ENCODE peak calls at places on chromosomes 4 and X, in six cellular contexts. One of them, this sample, is unnamed.

GRCh38 chrX:2360731-2361130 is 140.0 kb downstream of the DHRSX start:
- DNase-seq in GM10248: no peak
- DNase-seq in progenitor cell of endocrine pancreas: no peak
- DNase-seq in transverse colon: no peak
- DNase-seq in upper lobe of left lung: no peak
- DNase-seq in ovary: no peak
- DNase-seq in this sample: peak; percentile 23

GRCh38 chr4:2662598-2662997 is 93.5 kb downstream of the TNIP2 start:
- DNase-seq in GM10248: no peak
- DNase-seq in progenitor cell of endocrine pancreas: no peak
- DNase-seq in transverse colon: no peak
- DNase-seq in upper lobe of left lung: no peak
- DNase-seq in ovary: no peak
- DNase-seq in this sample: no peak

GRCh38 chrX:137151403-137151802 is 117.6 kb upstream of the GPR101 start:
- DNase-seq in GM10248: no peak
- DNase-seq in progenitor cell of endocrine pancreas: no peak
- DNase-seq in transverse colon: no peak
- DNase-seq in upper lobe of left lung: no peak
- DNase-seq in ovary: no peak
- DNase-seq in this sample: no peak

GRCh38 chr4:106864231-106864630 is 171.9 kb downstream of the DKK2 start:
- DNase-seq in GM10248: no peak
- DNase-seq in progenitor cell of endocrine pancreas: no peak
- DNase-seq in transverse colon: no peak
- DNase-seq in upper lobe of left lung: no peak
- DNase-seq in ovary: no peak
- DNase-seq in this sample: no peak

GRCh38 chr4:120228086-120228485 is 161.4 kb upstream of the MAD2L1 start:
- DNase-seq in GM10248: no peak
- DNase-seq in progenitor cell of endocrine pancreas: no peak
- DNase-seq in transverse colon: no peak
- DNase-seq in upper lobe of left lung: no peak
- DNase-seq in ovary: no peak
- DNase-seq in this sample: no peak

GRCh38 chr4:54384563-54384962 is 155.5 kb downstream of the PDGFRA start:
- DNase-seq in GM10248: no peak
- DNase-seq in progenitor cell of endocrine pancreas: no peak
- DNase-seq in transverse colon: peak; percentile 34
- DNase-seq in upper lobe of left lung: no peak
- DNase-seq in ovary: peak; percentile 53
- DNase-seq in this sample: peak; percentile 21

GRCh38 chrX:132948648-132949260 is 9.7 kb downstream of the HS6ST2 start:
- DNase-seq in GM10248: no peak
- DNase-seq in progenitor cell of endocrine pancreas: no peak
- DNase-seq in transverse colon: no peak
- DNase-seq in upper lobe of left lung: no peak
- DNase-seq in ovary: no peak
- DNase-seq in this sample: peak; percentile 33

GRCh38 chr4:7760228-7760627 is 179.4 kb downstream of the AFAP1 start:
- DNase-seq in GM10248: no peak
- DNase-seq in progenitor cell of endocrine pancreas: no peak
- DNase-seq in transverse colon: no peak
- DNase-seq in upper lobe of left lung: no peak
- DNase-seq in ovary: no peak
- DNase-seq in this sample: no peak

GRCh38 chr4:2743518-2744445 is 12.4 kb downstream of the TNIP2 start:
- DNase-seq in GM10248: no peak
- DNase-seq in progenitor cell of endocrine pancreas: no peak
- DNase-seq in transverse colon: peak; percentile 68
- DNase-seq in upper lobe of left lung: no peak
- DNase-seq in ovary: peak; percentile 17
- DNase-seq in this sample: no peak

GRCh38 chrX:71128166-71128833 is 9.9 kb downstream of the MED12 start:
- DNase-seq in GM10248: no peak
- DNase-seq in progenitor cell of endocrine pancreas: no peak
- DNase-seq in transverse colon: no peak
- DNase-seq in upper lobe of left lung: no peak
- DNase-seq in ovary: no peak
- DNase-seq in this sample: no peak

GRCh38 chrX:47241201-47242011 is 8.6 kb downstream of the USP11 start:
- DNase-seq in GM10248: no peak
- DNase-seq in progenitor cell of endocrine pancreas: no peak
- DNase-seq in transverse colon: no peak
- DNase-seq in upper lobe of left lung: no peak
- DNase-seq in ovary: no peak
- DNase-seq in this sample: no peak

GRCh38 chr4:53672873-53673272 is 81.6 kb upstream of the LNX1 start:
- DNase-seq in GM10248: no peak
- DNase-seq in progenitor cell of endocrine pancreas: no peak
- DNase-seq in transverse colon: no peak
- DNase-seq in upper lobe of left lung: no peak
- DNase-seq in ovary: no peak
- DNase-seq in this sample: no peak

GRCh38 chr4:73434311-73434710 is 1.7 kb upstream of the AFP start:
- DNase-seq in GM10248: peak; percentile 8
- DNase-seq in progenitor cell of endocrine pancreas: no peak
- DNase-seq in transverse colon: no peak
- DNase-seq in upper lobe of left lung: no peak
- DNase-seq in ovary: no peak
- DNase-seq in this sample: no peak

GRCh38 chr4:84530871-84531270 is 31.8 kb upstream of the NKX6-1 start:
- DNase-seq in GM10248: no peak
- DNase-seq in progenitor cell of endocrine pancreas: no peak
- DNase-seq in transverse colon: no peak
- DNase-seq in upper lobe of left lung: no peak
- DNase-seq in ovary: no peak
- DNase-seq in this sample: no peak

GRCh38 chr4:148056879-148057278 is 325.0 kb downstream of the ARHGAP10 start:
- DNase-seq in GM10248: peak; percentile 57
- DNase-seq in progenitor cell of endocrine pancreas: no peak
- DNase-seq in transverse colon: peak; percentile 62
- DNase-seq in upper lobe of left lung: peak; percentile 68
- DNase-seq in ovary: no peak
- DNase-seq in this sample: no peak
- TF ChIP-seq CTCF in GM10248: peak; percentile 46
- TF ChIP-seq CTCF in progenitor cell of endocrine pancreas: no peak
- TF ChIP-seq CTCF in transverse colon: no peak
- TF ChIP-seq CTCF in upper lobe of left lung: no peak
- TF ChIP-seq CTCF in ovary: no peak
- TF ChIP-seq CTCF in this sample: no peak

GRCh38 chr4:24736066-24736465 is 59.3 kb upstream of the SOD3 start:
- DNase-seq in GM10248: no peak
- DNase-seq in progenitor cell of endocrine pancreas: no peak
- DNase-seq in transverse colon: peak; percentile 17
- DNase-seq in upper lobe of left lung: peak; percentile 26
- DNase-seq in ovary: no peak
- DNase-seq in this sample: no peak
- TF ChIP-seq CTCF in GM10248: peak; percentile 7
- TF ChIP-seq CTCF in progenitor cell of endocrine pancreas: peak; percentile 32
- TF ChIP-seq CTCF in transverse colon: peak; percentile 15
- TF ChIP-seq CTCF in upper lobe of left lung: peak; percentile 43
- TF ChIP-seq CTCF in ovary: no peak
- TF ChIP-seq CTCF in this sample: no peak

DNA sequence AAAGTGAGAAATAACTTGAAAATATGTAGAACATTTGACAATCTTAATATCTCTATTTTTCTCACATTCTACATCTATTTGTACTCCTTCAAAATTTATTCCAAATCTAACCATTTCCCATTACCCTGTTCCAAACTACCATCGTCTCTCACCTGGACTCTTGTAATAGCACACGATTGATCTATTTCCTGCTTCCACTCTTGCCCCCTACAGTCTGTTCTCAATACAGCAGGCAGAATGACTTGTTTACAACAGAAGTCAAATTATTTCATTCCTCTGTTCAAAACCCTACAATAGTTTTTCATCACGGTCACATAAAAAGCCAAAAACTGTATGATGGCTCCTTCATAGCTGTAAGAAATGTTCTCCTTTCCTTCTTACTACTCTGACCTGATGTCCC is 21.1 kb upstream of the LUZP4 start:
- DNase-seq in GM10248: no peak
- DNase-seq in progenitor cell of endocrine pancreas: no peak
- DNase-seq in transverse colon: no peak
- DNase-seq in upper lobe of left lung: no peak
- DNase-seq in ovary: no peak
- DNase-seq in this sample: no peak
- TF ChIP-seq CTCF in GM10248: no peak
- TF ChIP-seq CTCF in progenitor cell of endocrine pancreas: peak; percentile 57
- TF ChIP-seq CTCF in transverse colon: peak; percentile 22
- TF ChIP-seq CTCF in upper lobe of left lung: no peak
- TF ChIP-seq CTCF in ovary: peak; percentile 12
- TF ChIP-seq CTCF in this sample: peak; percentile 40

GRCh38 chr4:146243141-146243882 is 29.0 kb downstream of the REELD1 start:
- DNase-seq in GM10248: peak; percentile 87
- DNase-seq in progenitor cell of endocrine pancreas: no peak
- DNase-seq in transverse colon: no peak
- DNase-seq in upper lobe of left lung: no peak
- DNase-seq in ovary: peak; percentile 45
- DNase-seq in this sample: no peak
- TF ChIP-seq CTCF in GM10248: peak; percentile 92
- TF ChIP-seq CTCF in progenitor cell of endocrine pancreas: peak; percentile 43
- TF ChIP-seq CTCF in transverse colon: peak; percentile 28
- TF ChIP-seq CTCF in upper lobe of left lung: peak; percentile 31
- TF ChIP-seq CTCF in ovary: no peak
- TF ChIP-seq CTCF in this sample: peak; percentile 61

DNA sequence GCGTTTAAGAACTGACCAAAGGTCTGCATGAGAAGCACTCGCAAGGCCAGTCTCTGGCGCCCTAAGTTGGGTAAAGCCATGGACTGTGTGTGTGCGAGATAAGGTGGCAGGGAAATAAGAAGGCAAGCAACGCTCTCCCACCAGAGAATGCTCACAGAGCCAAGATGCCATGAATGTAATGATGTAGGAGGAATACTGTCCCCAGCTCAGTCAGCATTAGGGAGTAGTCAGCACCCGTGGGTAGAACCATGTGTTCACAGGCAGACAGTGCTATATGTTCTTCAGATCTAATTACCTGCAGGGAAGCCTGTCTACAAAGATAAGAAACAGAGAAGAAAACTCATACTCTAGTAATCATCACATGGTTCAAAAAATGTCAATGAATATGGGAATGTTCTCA is 68.8 kb downstream of the SEC24D start:
- DNase-seq in GM10248: no peak
- DNase-seq in progenitor cell of endocrine pancreas: no peak
- DNase-seq in transverse colon: no peak
- DNase-seq in upper lobe of left lung: no peak
- DNase-seq in ovary: no peak
- DNase-seq in this sample: no peak
- TF ChIP-seq CTCF in GM10248: no peak
- TF ChIP-seq CTCF in progenitor cell of endocrine pancreas: no peak
- TF ChIP-seq CTCF in transverse colon: no peak
- TF ChIP-seq CTCF in upper lobe of left lung: no peak
- TF ChIP-seq CTCF in ovary: no peak
- TF ChIP-seq CTCF in this sample: no peak

GRCh38 chr4:164012396-164013027 is 518.0 kb downstream of the TMA16 start:
- DNase-seq in GM10248: peak; percentile 6
- DNase-seq in progenitor cell of endocrine pancreas: peak; percentile 41
- DNase-seq in transverse colon: no peak
- DNase-seq in upper lobe of left lung: no peak
- DNase-seq in ovary: no peak
- DNase-seq in this sample: peak; percentile 58
- TF ChIP-seq CTCF in GM10248: peak; percentile 39
- TF ChIP-seq CTCF in progenitor cell of endocrine pancreas: peak; percentile 91
- TF ChIP-seq CTCF in transverse colon: no peak
- TF ChIP-seq CTCF in upper lobe of left lung: no peak
- TF ChIP-seq CTCF in ovary: no peak
- TF ChIP-seq CTCF in this sample: peak; percentile 41

This sample was measured in endothelial cell.